ENCODE peak calls at places on chromosomes 13 and 19, in ten cellular contexts. R, F, I, H, O, L, U, Z, W and S are unnamed samples.
A peak's percentile ranks its signal among the peaks of the same experiment; 100 is the strongest.

GRCh38 chr19:28466107-28467045 is 746.6 kb downstream of the UQCRFS1 start:
- DNase-seq in U (peak; percentile 79), Z (no peak), L (peak; percentile 16), O (peak; percentile 58), I (no peak), H (peak; percentile 58), R (peak; percentile 79), W (peak; percentile 71), F (no peak), S (peak; percentile 22)

GRCh38 chr19:51702103-51702753 is 9.1 kb downstream of the SPACA6 start:
- DNase-seq in F (no peak), Z (no peak), I (no peak), U (peak; percentile 92), L (no peak), O (peak; percentile 67), H (peak; percentile 93), R (peak; percentile 86), W (peak; percentile 96), S (peak; percentile 22)

GRCh38 chr19:49017666-49018351 is 918 bp upstream of the LHB start:
- DNase-seq in U (peak; percentile 58), H (peak; percentile 39), R (peak; percentile 98), O (peak; percentile 15), L (peak; percentile 57), W (peak; percentile 52), F (no peak), I (no peak), Z (no peak), S (no peak)

GRCh38 chr19:37699057-37699456 is 20.5 kb downstream of the ZNF607 start:
- DNase-seq in F (no peak), U (no peak), H (no peak), Z (no peak), R (no peak), I (no peak), L (no peak), W (no peak), O (no peak), S (no peak)

GRCh38 chr13:93721483-93721882 is 494.9 kb downstream of the GPC6 start:
- DNase-seq in Z (no peak), L (no peak), W (no peak), I (no peak), F (no peak), R (no peak), H (no peak), U (no peak), O (no peak), S (no peak)

GRCh38 chr19:55537741-55538111 is 793 bp upstream of the SBK2 start:
- DNase-seq in U (no peak), F (no peak), H (no peak), R (peak; percentile 93), Z (no peak), L (no peak), I (no peak), O (no peak), W (no peak), S (no peak)

GRCh38 chr19:49851456-49852259 is 699 bp downstream of the PTOV1 start:
- DNase-seq in U (peak; percentile 69), R (no peak), O (peak; percentile 45), Z (no peak), W (peak; percentile 47), F (no peak), H (no peak), L (no peak), I (no peak), S (peak; percentile 34)

GRCh38 chr13:25691654-25692053 is 319.9 kb downstream of the ATP8A2 start:
- DNase-seq in W (no peak), R (no peak), Z (no peak), F (no peak), I (no peak), H (no peak), O (no peak), U (no peak), L (no peak), S (no peak)

DNA sequence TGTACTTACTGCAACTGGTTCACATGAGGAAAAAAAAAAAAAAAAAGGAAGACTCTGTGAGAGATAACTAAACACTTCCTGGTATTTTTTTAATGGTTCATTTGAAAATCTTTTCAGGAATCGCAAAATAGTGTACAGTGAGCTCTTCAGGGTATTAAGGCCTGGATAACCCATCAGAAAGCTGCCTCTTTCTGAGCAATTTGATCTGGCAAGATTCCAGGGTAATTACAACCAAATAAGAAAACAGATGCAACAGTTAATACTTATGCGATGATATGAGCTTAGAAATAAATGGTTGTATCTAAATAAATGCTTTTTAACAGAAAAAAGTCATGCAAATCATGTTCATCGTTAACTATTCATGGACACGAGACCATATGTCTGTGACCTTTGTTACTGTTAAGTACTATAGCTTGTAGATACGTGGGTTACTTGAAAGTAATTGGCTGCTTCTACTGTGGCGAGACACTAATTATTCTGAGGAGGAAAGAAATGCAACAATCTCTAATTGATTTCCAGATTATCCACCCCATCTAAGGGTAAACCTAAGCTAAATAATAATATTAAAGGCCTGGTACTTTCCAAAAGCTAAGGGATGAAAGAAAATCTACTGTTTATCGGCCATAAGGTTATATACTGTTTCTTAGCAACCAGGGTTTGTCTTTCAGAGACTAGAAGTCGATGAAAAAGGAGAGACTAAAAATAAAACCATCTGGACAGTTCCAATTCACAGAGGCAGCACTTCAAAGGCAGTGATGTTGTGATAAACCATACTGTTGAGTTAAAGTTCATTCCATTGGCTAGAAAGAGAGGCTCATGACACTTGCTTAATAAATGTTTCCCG is 1.7 kb downstream of the EPSTI1 start:
- DNase-seq in H (no peak), U (no peak), F (no peak), R (no peak), Z (no peak), I (no peak), L (no peak), W (no peak), O (no peak), S (no peak)
- H3K27ac ChIP-seq in H (no peak overlapping the region), U (no peak overlapping the region), F (no peak overlapping the region), R (no peak overlapping the region), Z (no peak overlapping the region), I (no peak overlapping the region), L (no peak overlapping the region), W (no peak overlapping the region), O (peak overlapping the region; percentile 80), S (no peak overlapping the region)

GRCh38 chr13:30805603-30806011 is 70.3 kb downstream of the ALOX5AP start:
- DNase-seq in I (no peak), L (no peak), H (no peak), F (no peak), O (no peak), R (no peak), Z (peak; percentile 58), U (peak; percentile 77), W (peak; percentile 76), S (no peak)

GRCh38 chr13:30804474-30804873 is 69.1 kb downstream of the ALOX5AP start:
- DNase-seq in F (no peak), U (no peak), R (no peak), O (no peak), H (no peak), W (no peak), L (no peak), Z (no peak), I (no peak), S (no peak)

GRCh38 chr13:30803791-30804190 is 68.4 kb downstream of the ALOX5AP start:
- DNase-seq in L (no peak), O (no peak), I (no peak), W (no peak), R (no peak), H (no peak), U (no peak), F (no peak), Z (no peak), S (no peak)

GRCh38 chr13:30806784-30807183 is 71.4 kb downstream of the ALOX5AP start:
- DNase-seq in I (peak; percentile 38), Z (no peak), O (no peak), H (no peak), R (peak; percentile 88), F (no peak), U (no peak), L (no peak), W (no peak), S (no peak)

DNA sequence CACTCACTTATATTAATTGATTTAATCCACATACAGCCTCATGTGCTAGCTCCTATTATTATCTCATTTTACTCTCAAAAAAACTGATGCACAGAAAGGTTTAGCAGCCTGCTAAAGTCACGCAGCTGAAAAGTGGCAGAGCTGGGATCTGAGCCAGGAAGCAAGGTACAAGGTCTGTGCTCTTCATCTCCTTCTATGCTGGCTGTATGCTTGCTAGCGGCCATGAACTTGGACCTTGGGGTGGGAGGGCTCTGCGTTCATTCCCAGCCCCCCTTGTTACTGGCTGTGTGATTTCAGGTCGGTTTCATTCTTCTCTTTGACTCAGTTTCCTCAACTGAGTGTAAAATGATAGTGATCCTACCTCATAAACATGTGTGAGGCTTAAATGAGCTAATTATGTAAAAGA is 69.8 kb downstream of the ALOX5AP start:
- DNase-seq in L (no peak), I (no peak), H (no peak), O (no peak), Z (no peak), W (no peak), F (no peak), U (no peak), R (no peak), S (no peak)
- H3K27ac ChIP-seq in L (no peak overlapping the region), I (no peak overlapping the region), H (no peak overlapping the region), O (no peak overlapping the region), Z (no peak overlapping the region), W (peak overlapping the region; percentile 42), F (no peak overlapping the region), U (no peak overlapping the region), R (no peak overlapping the region), S (no peak overlapping the region)

DNA sequence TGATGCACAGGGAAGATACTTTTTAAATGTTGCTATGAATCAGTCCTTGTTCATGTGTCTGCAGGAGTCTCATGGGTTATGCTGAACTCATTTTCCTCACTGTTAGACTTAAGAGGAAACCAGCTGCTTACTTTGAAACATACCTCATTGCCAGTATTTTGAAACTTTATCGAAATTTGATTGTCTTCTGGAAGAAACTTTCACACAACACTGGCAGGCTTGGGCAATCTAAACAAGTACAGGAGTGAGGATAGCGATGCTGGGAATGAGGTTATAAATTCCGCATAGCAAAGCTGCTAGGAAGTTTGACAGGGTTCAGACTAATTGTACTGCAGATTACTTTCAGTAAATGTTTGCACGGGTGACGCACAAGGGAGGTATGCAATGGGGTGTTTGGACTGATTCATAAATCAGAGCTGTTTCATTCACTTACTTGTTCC is 245.7 kb downstream of the DNAJC15 start:
- DNase-seq in I (no peak), F (peak; percentile 98), U (peak; percentile 59), L (no peak), Z (no peak), O (no peak), R (peak; percentile 55), W (peak; percentile 62), H (peak; percentile 57), S (no peak)
- H3K27ac ChIP-seq in I (no peak overlapping the region), F (peak overlapping the region; percentile 91), U (no peak overlapping the region), L (no peak overlapping the region), Z (no peak overlapping the region), O (peak overlapping the region; percentile 55), R (peak overlapping the region; percentile 78), W (peak overlapping the region; percentile 66), H (peak overlapping the region; percentile 79), S (no peak overlapping the region)

DNA sequence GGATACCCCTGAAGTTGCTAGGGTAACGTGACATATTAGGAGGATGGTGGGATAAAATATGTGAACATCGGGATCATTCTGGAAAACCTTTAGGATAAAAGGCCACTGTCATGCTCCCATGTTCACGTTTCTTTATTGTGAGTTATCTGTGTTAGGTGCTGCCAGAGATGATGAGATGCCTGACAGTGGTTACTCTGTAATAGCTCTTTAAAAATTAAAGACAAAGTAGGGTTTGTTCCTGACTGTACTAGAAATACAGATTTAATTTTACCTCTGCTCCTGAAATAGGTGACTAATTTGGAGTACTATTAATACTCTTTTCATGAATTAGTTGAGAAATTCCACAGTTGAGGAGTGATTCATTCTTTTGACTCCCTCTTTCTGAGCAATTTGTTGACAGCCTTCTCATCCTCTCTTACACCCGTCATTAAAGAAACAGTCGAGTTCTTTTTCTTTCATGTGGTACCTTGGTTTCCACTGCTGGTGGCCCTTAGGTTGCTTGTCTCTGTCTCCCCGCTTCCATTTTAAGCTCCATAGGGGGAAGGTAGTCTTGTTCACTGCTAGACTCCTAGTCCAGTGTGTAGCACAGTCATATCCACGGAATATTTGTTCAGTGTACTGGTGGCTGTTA is 28.4 kb downstream of the SAE1 start:
- DNase-seq in L (no peak), F (no peak), H (no peak), Z (no peak), O (no peak), W (no peak), U (no peak), R (peak; percentile 81), I (no peak), S (no peak)
- H3K27ac ChIP-seq in L (peak overlapping the region; percentile 41), F (no peak overlapping the region), H (no peak overlapping the region), Z (peak overlapping the region; percentile 70), O (peak overlapping the region; percentile 86), W (no peak overlapping the region), U (no peak overlapping the region), R (peak overlapping the region; percentile 88), I (no peak overlapping the region), S (no peak overlapping the region)